ENCODE peak calls at places on chromosomes 5 and 9, in five cellular contexts. One of them, this sample, is unnamed.

GRCh38 chr5:122421379-122422081 is 109.5 kb downstream of the SNCAIP start:
- DNase-seq in activated gamma-delta T cell treated with Interleukin-2 at 50 U/mL for 16 hours: no peak
- DNase-seq in left cardiac atrium: no peak
- DNase-seq in CD8-positive, alpha-beta memory T cell: no peak
- DNase-seq in AG08395: no peak
- DNase-seq in this sample: no peak

GRCh38 chr5:60712950-60713349 is 13.0 kb upstream of the DEPDC1B start:
- DNase-seq in left cardiac atrium: no peak
- DNase-seq in AG08395: no peak
- DNase-seq in CD8-positive, alpha-beta memory T cell: no peak
- DNase-seq in activated gamma-delta T cell treated with Interleukin-2 at 50 U/mL for 16 hours: no peak
- DNase-seq in this sample: no peak

GRCh38 chr5:149381986-149382338 is 2.9 kb upstream of the IL17B start:
- DNase-seq in AG08395: peak; percentile 88
- DNase-seq in left cardiac atrium: peak; percentile 84
- DNase-seq in CD8-positive, alpha-beta memory T cell: peak; percentile 55
- DNase-seq in activated gamma-delta T cell treated with Interleukin-2 at 50 U/mL for 16 hours: peak; percentile 73
- DNase-seq in this sample: no peak

GRCh38 chr9:34589656-34590375 is at the start of gene CNTFR:
- DNase-seq in left cardiac atrium: peak; percentile 58
- DNase-seq in AG08395: no peak
- DNase-seq in activated gamma-delta T cell treated with Interleukin-2 at 50 U/mL for 16 hours: no peak
- DNase-seq in CD8-positive, alpha-beta memory T cell: no peak
- DNase-seq in this sample: no peak

GRCh38 chr5:88881566-88881965 is 1.4 kb downstream of the MEF2C start:
- DNase-seq in activated gamma-delta T cell treated with Interleukin-2 at 50 U/mL for 16 hours: no peak
- DNase-seq in CD8-positive, alpha-beta memory T cell: no peak
- DNase-seq in left cardiac atrium: no peak
- DNase-seq in AG08395: no peak
- DNase-seq in this sample: no peak

GRCh38 chr5:61974680-61975079 is 331.3 kb upstream of the KIF2A start:
- DNase-seq in activated gamma-delta T cell treated with Interleukin-2 at 50 U/mL for 16 hours: no peak
- DNase-seq in left cardiac atrium: no peak
- DNase-seq in AG08395: no peak
- DNase-seq in CD8-positive, alpha-beta memory T cell: no peak
- DNase-seq in this sample: no peak

GRCh38 chr9:127437497-127438264 is 13.5 kb downstream of the ZNF79 start:
- DNase-seq in activated gamma-delta T cell treated with Interleukin-2 at 50 U/mL for 16 hours: peak; percentile 16
- DNase-seq in CD8-positive, alpha-beta memory T cell: peak; percentile 44
- DNase-seq in AG08395: no peak
- DNase-seq in left cardiac atrium: no peak
- DNase-seq in this sample: no peak

GRCh38 chr5:151598984-151599383 is 7.9 kb upstream of the FAT2 start:
- DNase-seq in CD8-positive, alpha-beta memory T cell: no peak
- DNase-seq in activated gamma-delta T cell treated with Interleukin-2 at 50 U/mL for 16 hours: no peak
- DNase-seq in AG08395: no peak
- DNase-seq in left cardiac atrium: no peak
- DNase-seq in this sample: no peak

This sample was measured in GM12878.